ENCODE peak calls at places on chromosomes 3 and 15, in eight cellular contexts. One of them, this sample, is unnamed.

GRCh38 chr3:166257715-166258114 is 420.5 kb upstream of the BCHE start:
- DNase-seq in colonic mucosa: no peak
- DNase-seq in sigmoid colon: no peak
- DNase-seq in A549: no peak
- DNase-seq in fibroblast of the aortic adventitia: no peak
- DNase-seq in astrocyte of the spinal cord: no peak
- DNase-seq in IMR-90: no peak
- DNase-seq in endodermal cell: no peak
- DNase-seq in this sample: no peak

GRCh38 chr15:49473031-49473430 is 50.0 kb downstream of the FGF7 start:
- DNase-seq in A549: no peak
- DNase-seq in colonic mucosa: no peak
- DNase-seq in astrocyte of the spinal cord: no peak
- DNase-seq in sigmoid colon: no peak
- DNase-seq in endodermal cell: no peak
- DNase-seq in IMR-90: peak
- DNase-seq in fibroblast of the aortic adventitia: no peak
- DNase-seq in this sample: no peak

GRCh38 chr3:57919987-57920386 is 88.2 kb upstream of the FLNB start:
- DNase-seq in colonic mucosa: no peak
- DNase-seq in fibroblast of the aortic adventitia: no peak
- DNase-seq in astrocyte of the spinal cord: no peak
- DNase-seq in A549: no peak
- DNase-seq in sigmoid colon: no peak
- DNase-seq in IMR-90: no peak
- DNase-seq in endodermal cell: no peak
- DNase-seq in this sample: no peak

GRCh38 chr3:20573175-20573574 is 387.2 kb upstream of the SGO1 start:
- DNase-seq in A549: no peak
- DNase-seq in IMR-90: peak
- DNase-seq in endodermal cell: no peak
- DNase-seq in fibroblast of the aortic adventitia: peak
- DNase-seq in astrocyte of the spinal cord: peak
- DNase-seq in sigmoid colon: no peak
- DNase-seq in colonic mucosa: no peak
- DNase-seq in this sample: no peak

GRCh38 chr3:128559486-128560225 is 66.7 kb upstream of the GATA2 start:
- DNase-seq in IMR-90: peak
- DNase-seq in A549: peak
- DNase-seq in sigmoid colon: peak
- DNase-seq in astrocyte of the spinal cord: no peak
- DNase-seq in fibroblast of the aortic adventitia: no peak
- DNase-seq in colonic mucosa: no peak
- DNase-seq in endodermal cell: peak
- DNase-seq in this sample: no peak

GRCh38 chr3:149576071-149576564 is 81.7 kb downstream of the WWTR1 start:
- DNase-seq in colonic mucosa: peak
- DNase-seq in endodermal cell: peak
- DNase-seq in IMR-90: peak
- DNase-seq in fibroblast of the aortic adventitia: peak
- DNase-seq in sigmoid colon: no peak
- DNase-seq in A549: peak
- DNase-seq in astrocyte of the spinal cord: peak
- DNase-seq in this sample: no peak

GRCh38 chr15:73593278-73594074 is 39.7 kb downstream of the NPTN start:
- DNase-seq in colonic mucosa: no peak
- DNase-seq in fibroblast of the aortic adventitia: no peak
- DNase-seq in astrocyte of the spinal cord: peak
- DNase-seq in endodermal cell: no peak
- DNase-seq in A549: no peak
- DNase-seq in sigmoid colon: peak
- DNase-seq in IMR-90: peak
- DNase-seq in this sample: no peak

GRCh38 chr15:65029736-65030208 is 333 bp upstream of the MTFMT start:
- DNase-seq in astrocyte of the spinal cord: no peak
- DNase-seq in IMR-90: no peak
- DNase-seq in A549: no peak
- DNase-seq in fibroblast of the aortic adventitia: no peak
- DNase-seq in endodermal cell: no peak
- DNase-seq in colonic mucosa: no peak
- DNase-seq in sigmoid colon: no peak
- DNase-seq in this sample: no peak

GRCh38 chr3:56342475-56342874 is 125.8 kb downstream of the ERC2 start:
- DNase-seq in astrocyte of the spinal cord: no peak
- DNase-seq in A549: no peak
- DNase-seq in fibroblast of the aortic adventitia: no peak
- DNase-seq in sigmoid colon: no peak
- DNase-seq in colonic mucosa: no peak
- DNase-seq in endodermal cell: no peak
- DNase-seq in IMR-90: no peak
- DNase-seq in this sample: no peak

GRCh38 chr3:38649500-38650247 is at the start of gene SCN5A:
- DNase-seq in astrocyte of the spinal cord: no peak
- DNase-seq in sigmoid colon: peak
- DNase-seq in IMR-90: no peak
- DNase-seq in endodermal cell: peak
- DNase-seq in colonic mucosa: peak
- DNase-seq in A549: peak
- DNase-seq in fibroblast of the aortic adventitia: no peak
- DNase-seq in this sample: peak

GRCh38 chr3:141539441-141540187 is 52.8 kb downstream of the RASA2 start:
- DNase-seq in fibroblast of the aortic adventitia: no peak
- DNase-seq in endodermal cell: no peak
- DNase-seq in A549: peak
- DNase-seq in sigmoid colon: no peak
- DNase-seq in IMR-90: peak
- DNase-seq in astrocyte of the spinal cord: no peak
- DNase-seq in colonic mucosa: no peak
- DNase-seq in this sample: no peak

GRCh38 chr3:48428863-48429415 is 947 bp downstream of the PLXNB1 start:
- DNase-seq in astrocyte of the spinal cord: no peak
- DNase-seq in endodermal cell: peak
- DNase-seq in IMR-90: peak
- DNase-seq in colonic mucosa: peak
- DNase-seq in sigmoid colon: peak
- DNase-seq in fibroblast of the aortic adventitia: no peak
- DNase-seq in A549: no peak
- DNase-seq in this sample: peak

GRCh38 chr3:150023239-150023636 is 52.5 kb upstream of the PFN2 start:
- DNase-seq in sigmoid colon: no peak
- DNase-seq in IMR-90: no peak
- DNase-seq in colonic mucosa: no peak
- DNase-seq in fibroblast of the aortic adventitia: no peak
- DNase-seq in endodermal cell: no peak
- DNase-seq in A549: no peak
- DNase-seq in astrocyte of the spinal cord: no peak
- DNase-seq in this sample: no peak

GRCh38 chr3:173584093-173584833 is 186.7 kb downstream of the NLGN1 start:
- DNase-seq in endodermal cell: peak
- DNase-seq in IMR-90: peak
- DNase-seq in fibroblast of the aortic adventitia: peak
- DNase-seq in sigmoid colon: no peak
- DNase-seq in astrocyte of the spinal cord: peak
- DNase-seq in A549: peak
- DNase-seq in colonic mucosa: no peak
- DNase-seq in this sample: peak

GRCh38 chr3:173587055-173587454 is 189.5 kb downstream of the NLGN1 start:
- DNase-seq in IMR-90: no peak
- DNase-seq in A549: no peak
- DNase-seq in endodermal cell: no peak
- DNase-seq in sigmoid colon: no peak
- DNase-seq in fibroblast of the aortic adventitia: no peak
- DNase-seq in colonic mucosa: no peak
- DNase-seq in astrocyte of the spinal cord: no peak
- DNase-seq in this sample: no peak

GRCh38 chr3:173588547-173588946 is 191.0 kb downstream of the NLGN1 start:
- DNase-seq in fibroblast of the aortic adventitia: no peak
- DNase-seq in endodermal cell: no peak
- DNase-seq in astrocyte of the spinal cord: no peak
- DNase-seq in colonic mucosa: no peak
- DNase-seq in IMR-90: no peak
- DNase-seq in sigmoid colon: no peak
- DNase-seq in A549: no peak
- DNase-seq in this sample: no peak

GRCh38 chr3:173584834-173585831 is 187.6 kb downstream of the NLGN1 start:
- DNase-seq in A549: peak
- DNase-seq in sigmoid colon: peak
- DNase-seq in fibroblast of the aortic adventitia: peak
- DNase-seq in IMR-90: peak
- DNase-seq in endodermal cell: peak
- DNase-seq in colonic mucosa: no peak
- DNase-seq in astrocyte of the spinal cord: peak
- DNase-seq in this sample: no peak

DNA sequence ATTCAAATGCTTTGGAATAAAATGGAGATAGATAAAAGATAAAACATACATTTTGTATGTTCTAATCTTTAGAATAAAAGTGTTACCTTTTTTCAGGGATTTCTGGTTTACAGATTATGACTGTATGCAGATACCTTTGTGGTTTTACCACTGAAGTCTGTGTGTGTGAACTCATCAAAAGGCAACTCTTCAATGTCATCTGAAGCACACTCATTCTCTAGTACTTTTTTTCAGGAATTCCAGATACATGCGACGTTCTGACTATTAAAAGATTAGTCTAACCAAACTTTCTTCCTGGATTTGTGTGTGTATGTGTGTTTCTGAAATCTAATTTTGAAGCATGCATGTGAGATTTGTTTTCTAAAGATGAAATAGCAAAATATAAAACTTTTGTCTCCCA is 188.6 kb downstream of the NLGN1 start:
- DNase-seq in A549: no peak
- DNase-seq in colonic mucosa: no peak
- DNase-seq in endodermal cell: no peak
- DNase-seq in astrocyte of the spinal cord: peak
- DNase-seq in sigmoid colon: no peak
- DNase-seq in IMR-90: peak
- DNase-seq in fibroblast of the aortic adventitia: no peak
- DNase-seq in this sample: no peak
- H3K4me3 ChIP-seq in A549: no peak
- H3K4me3 ChIP-seq in colonic mucosa: no peak
- H3K4me3 ChIP-seq in endodermal cell: peak
- H3K4me3 ChIP-seq in astrocyte of the spinal cord: no peak
- H3K4me3 ChIP-seq in sigmoid colon: no peak
- H3K4me3 ChIP-seq in IMR-90: no peak
- H3K4me3 ChIP-seq in fibroblast of the aortic adventitia: no peak
- H3K4me3 ChIP-seq in this sample: no peak

DNA sequence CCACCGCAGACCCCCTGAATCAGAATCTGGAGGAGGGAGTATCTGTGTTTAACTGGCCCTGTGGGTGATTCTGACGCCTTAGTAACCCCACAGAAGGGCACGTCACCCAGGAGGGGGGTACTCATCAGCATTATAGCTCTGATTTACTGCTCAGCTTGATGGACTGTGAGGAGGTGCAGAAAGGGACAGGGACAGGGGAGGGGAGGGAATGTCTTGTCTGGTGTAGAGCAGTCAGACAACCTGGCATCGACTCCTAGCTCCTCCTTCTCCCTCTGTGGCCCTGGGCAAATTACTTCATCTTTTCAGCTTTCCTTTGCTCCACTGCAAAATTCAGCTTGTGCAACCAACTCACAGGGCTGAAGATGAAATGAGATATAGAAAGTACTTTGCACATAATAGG is 42.3 kb upstream of the GLCE start:
- DNase-seq in endodermal cell: no peak
- DNase-seq in colonic mucosa: no peak
- DNase-seq in astrocyte of the spinal cord: no peak
- DNase-seq in sigmoid colon: no peak
- DNase-seq in IMR-90: no peak
- DNase-seq in fibroblast of the aortic adventitia: no peak
- DNase-seq in A549: no peak
- DNase-seq in this sample: no peak
- H3K4me3 ChIP-seq in endodermal cell: no peak
- H3K4me3 ChIP-seq in colonic mucosa: no peak
- H3K4me3 ChIP-seq in astrocyte of the spinal cord: no peak
- H3K4me3 ChIP-seq in sigmoid colon: no peak
- H3K4me3 ChIP-seq in IMR-90: no peak
- H3K4me3 ChIP-seq in fibroblast of the aortic adventitia: no peak
- H3K4me3 ChIP-seq in A549: no peak
- H3K4me3 ChIP-seq in this sample: no peak

GRCh38 chr15:70853270-70853854 is 595 bp downstream of the LARP6 start:
- DNase-seq in colonic mucosa: no peak
- DNase-seq in A549: no peak
- DNase-seq in astrocyte of the spinal cord: peak
- DNase-seq in fibroblast of the aortic adventitia: peak
- DNase-seq in IMR-90: peak
- DNase-seq in endodermal cell: peak
- DNase-seq in sigmoid colon: no peak
- DNase-seq in this sample: peak

GRCh38 chr15:70854669-70854976 is 666 bp upstream of the LARP6 start:
- DNase-seq in IMR-90: peak
- DNase-seq in fibroblast of the aortic adventitia: peak
- DNase-seq in sigmoid colon: no peak
- DNase-seq in endodermal cell: no peak
- DNase-seq in astrocyte of the spinal cord: no peak
- DNase-seq in A549: peak
- DNase-seq in colonic mucosa: no peak
- DNase-seq in this sample: no peak

GRCh38 chr15:70853855-70854668 is at the start of gene LARP6:
- DNase-seq in endodermal cell: peak
- DNase-seq in colonic mucosa: no peak
- DNase-seq in A549: peak
- DNase-seq in sigmoid colon: peak
- DNase-seq in IMR-90: peak
- DNase-seq in astrocyte of the spinal cord: peak
- DNase-seq in fibroblast of the aortic adventitia: peak
- DNase-seq in this sample: peak

GRCh38 chr15:70851889-70852288 is 2.1 kb downstream of the LARP6 start:
- DNase-seq in A549: no peak
- DNase-seq in fibroblast of the aortic adventitia: no peak
- DNase-seq in colonic mucosa: no peak
- DNase-seq in endodermal cell: no peak
- DNase-seq in astrocyte of the spinal cord: no peak
- DNase-seq in sigmoid colon: no peak
- DNase-seq in IMR-90: no peak
- DNase-seq in this sample: no peak

GRCh38 chr15:70852501-70853269 is 1.3 kb downstream of the LARP6 start:
- DNase-seq in IMR-90: peak
- DNase-seq in endodermal cell: no peak
- DNase-seq in A549: no peak
- DNase-seq in sigmoid colon: no peak
- DNase-seq in astrocyte of the spinal cord: peak
- DNase-seq in fibroblast of the aortic adventitia: peak
- DNase-seq in colonic mucosa: no peak
- DNase-seq in this sample: no peak
- H3K4me3 ChIP-seq in IMR-90: peak
- H3K4me3 ChIP-seq in endodermal cell: peak
- H3K4me3 ChIP-seq in A549: peak
- H3K4me3 ChIP-seq in sigmoid colon: peak
- H3K4me3 ChIP-seq in astrocyte of the spinal cord: peak
- H3K4me3 ChIP-seq in fibroblast of the aortic adventitia: peak
- H3K4me3 ChIP-seq in colonic mucosa: peak
- H3K4me3 ChIP-seq in this sample: no peak

DNA sequence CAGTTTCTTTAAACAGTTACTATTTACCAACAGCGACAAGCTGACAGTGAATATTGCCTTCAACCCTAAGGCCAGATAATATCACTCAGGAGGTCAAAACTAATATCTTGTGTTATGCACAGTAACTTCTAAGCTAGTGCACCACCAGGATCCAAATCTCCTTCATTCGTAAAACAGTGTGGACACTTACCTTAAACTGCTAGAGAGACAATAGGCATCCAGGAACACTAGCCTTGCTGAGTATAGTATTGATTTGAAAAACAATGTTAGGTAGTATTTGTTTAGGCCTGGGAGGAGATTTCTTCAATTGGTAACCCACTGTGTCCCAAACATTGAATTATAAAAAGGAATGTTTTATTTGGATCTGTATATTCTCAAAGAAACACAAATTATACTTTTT is 707.9 kb upstream of the UBE2E2 start:
- DNase-seq in fibroblast of the aortic adventitia: no peak
- DNase-seq in sigmoid colon: no peak
- DNase-seq in A549: no peak
- DNase-seq in astrocyte of the spinal cord: no peak
- DNase-seq in endodermal cell: no peak
- DNase-seq in IMR-90: no peak
- DNase-seq in colonic mucosa: no peak
- DNase-seq in this sample: no peak
- H3K4me3 ChIP-seq in fibroblast of the aortic adventitia: no peak
- H3K4me3 ChIP-seq in sigmoid colon: no peak
- H3K4me3 ChIP-seq in A549: no peak
- H3K4me3 ChIP-seq in astrocyte of the spinal cord: no peak
- H3K4me3 ChIP-seq in endodermal cell: no peak
- H3K4me3 ChIP-seq in IMR-90: no peak
- H3K4me3 ChIP-seq in colonic mucosa: no peak
- H3K4me3 ChIP-seq in this sample: no peak

This sample was measured in WERI-Rb-1.